ENCODE peak calls at places on chromosomes 1 and 21, in four cellular contexts. D is A549; J is cardiac muscle cell; N is CD4-positive, CD25-positive, alpha-beta regulatory T cell. O is an unnamed sample.

GRCh38 chr1:232014941-232015340 is 388.4 kb downstream of the DISC1 start:
- DNase-seq in N (no peak), J (peak), D (no peak), O (no peak)

GRCh38 chr1:213242883-213243282 is 191.8 kb downstream of the RPS6KC1 start:
- DNase-seq in J (no peak), N (no peak), D (no peak), O (no peak)

GRCh38 chr1:171277534-171277933 is 29.2 kb downstream of the FMO1 start:
- DNase-seq in N (no peak), J (no peak), D (no peak), O (no peak)

GRCh38 chr1:36882536-36883285 is 151.6 kb downstream of the GRIK3 start:
- DNase-seq in D (no peak), N (no peak), J (no peak), O (no peak)

GRCh38 chr1:193614817-193615216 is 428.4 kb upstream of the B3GALT2 start:
- DNase-seq in D (peak), N (no peak), J (no peak), O (no peak)

GRCh38 chr1:167305705-167306277 is 85.1 kb downstream of the POU2F1 start:
- DNase-seq in J (no peak), D (no peak), N (no peak), O (no peak)

GRCh38 chr1:100443739-100444571 is 91.6 kb downstream of the CDC14A start:
- DNase-seq in J (no peak), N (no peak), D (no peak), O (no peak)

GRCh38 chr1:3645666-3646355 is 4.1 kb downstream of the WRAP73 start:
- DNase-seq in D (no peak), N (no peak), J (no peak), O (no peak)

GRCh38 chr1:162055062-162055461 is 14.4 kb upstream of the NOS1AP start:
- DNase-seq in D (peak), J (no peak), N (no peak), O (peak)

GRCh38 chr1:164914208-164914607 is 355.2 kb downstream of the PBX1 start:
- DNase-seq in D (peak), J (peak), N (no peak), O (no peak)

GRCh38 chr1:202812176-202813026 is 1.6 kb downstream of the PCAT6 start:
- DNase-seq in D (peak), N (no peak), J (no peak), O (no peak)

GRCh38 chr21:32412162-32412997 is at the start of gene EVA1C:
- DNase-seq in N (peak), D (peak), J (peak), O (peak)

GRCh38 chr1:108190686-108191416 is 9.3 kb downstream of the SLC25A24 start:
- DNase-seq in D (no peak), J (no peak), N (no peak), O (no peak)

GRCh38 chr1:10724948-10725852 is 71.2 kb downstream of the CASZ1 start:
- DNase-seq in D (no peak), N (no peak), J (no peak), O (no peak)

GRCh38 chr1:202205523-202206190 is 12.1 kb downstream of the LGR6 start:
- DNase-seq in D (no peak), N (no peak), J (no peak), O (no peak)

GRCh38 chr1:54814148-54814498 is 13.0 kb upstream of the TTC22 start:
- DNase-seq in D (no peak), N (no peak), J (no peak), O (no peak)

GRCh38 chr1:228410015-228410414 is 3.4 kb upstream of the TRIM11 start:
- DNase-seq in D (no peak), N (no peak), J (no peak), O (no peak)

GRCh38 chr1:220819627-220820026 is 32.9 kb downstream of the MTARC1 start:
- DNase-seq in D (no peak), N (no peak), J (no peak), O (peak)

GRCh38 chr1:70411360-70411844 is 334 bp downstream of the CTH start:
- DNase-seq in D (no peak), J (no peak), N (no peak), O (no peak)

GRCh38 chr1:178516110-178516509 is 3.2 kb downstream of the TEX35 start:
- DNase-seq in J (no peak), N (no peak), D (no peak), O (no peak)

GRCh38 chr1:193013005-193013404 is 46.2 kb downstream of the UCHL5 start:
- DNase-seq in D (no peak), N (no peak), J (no peak), O (no peak)

GRCh38 chr1:156498447-156499193 is 2.0 kb downstream of the MEF2D start:
- DNase-seq in N (no peak), D (peak), J (peak), O (peak)

GRCh38 chr1:19495816-19496528 is 10.6 kb upstream of the CAPZB start:
- DNase-seq in N (no peak), D (no peak), J (no peak), O (no peak)

GRCh38 chr1:10795305-10796021 is 983 bp downstream of the CASZ1 start:
- DNase-seq in J (peak), N (no peak), D (peak), O (peak)

GRCh38 chr21:38806942-38807284 is 1.2 kb downstream of the ETS2 start:
- DNase-seq in D (no peak), N (no peak), J (no peak), O (no peak)

GRCh38 chr1:212712451-212713303 is 13.0 kb upstream of the BATF3 start:
- DNase-seq in D (no peak), N (no peak), J (no peak), O (peak)

GRCh38 chr1:214281902-214282695 is 1.1 kb downstream of the SMYD2 start:
- DNase-seq in D (peak), N (no peak), J (peak), O (peak)

GRCh38 chr1:88327391-88328267 is 356.4 kb upstream of the PKN2 start:
- DNase-seq in D (peak), J (no peak), N (no peak), O (peak)

GRCh38 chr1:157104598-157105293 is 5.1 kb upstream of the ETV3L start:
- DNase-seq in J (no peak), D (peak), N (no peak), O (peak)

GRCh38 chr21:31684918-31685317 is 25.4 kb downstream of the SOD1 start:
- DNase-seq in J (no peak), D (no peak), N (no peak), O (no peak)

GRCh38 chr1:156082111-156083091 is at the start of gene MEX3A:
- DNase-seq in N (peak), J (peak), D (peak), O (peak)

GRCh38 chr21:44708866-44709425 is 2.4 kb downstream of the TSPEAR start:
- DNase-seq in J (no peak), D (no peak), N (no peak), O (no peak)
- H3K4me3 ChIP-seq in J (no peak), D (no peak), N (no peak), O (no peak)

DNA sequence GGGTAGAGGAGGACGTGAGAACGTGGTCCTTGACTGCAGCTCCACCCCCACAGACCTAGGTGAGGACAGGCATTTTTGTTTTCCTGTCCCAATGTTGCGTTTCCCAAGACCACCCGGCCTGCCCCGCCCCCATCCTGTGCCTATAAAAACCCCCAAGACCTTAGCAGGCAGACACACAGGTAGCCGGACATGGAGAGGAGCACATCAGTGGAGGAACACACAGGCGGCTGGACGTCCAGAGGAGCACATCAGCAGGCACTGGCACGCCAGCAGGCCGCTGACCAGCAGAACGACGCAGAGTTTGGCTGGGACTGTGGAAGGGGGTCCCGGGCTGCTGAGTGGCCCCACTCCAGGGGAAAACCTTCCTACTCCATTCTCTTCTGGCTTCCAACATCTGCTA is 12.7 kb upstream of the HMGCL start:
- DNase-seq in N (no peak), J (peak), D (no peak), O (no peak)
- H3K4me3 ChIP-seq in N (peak), J (no peak), D (peak), O (no peak)

GRCh38 chr1:208086116-208086515 is 158.1 kb downstream of the PLXNA2 start:
- DNase-seq in J (no peak), N (no peak), D (no peak), O (peak)
- H3K4me3 ChIP-seq in J (no peak), N (peak), D (no peak), O (no peak)

GRCh38 chr21:23633447-23633846 is 1973.8 kb downstream of the MRPL39 start:
- DNase-seq in J (no peak), D (no peak), N (no peak), O (no peak)

GRCh38 chr21:23639726-23640125 is 1967.6 kb downstream of the MRPL39 start:
- DNase-seq in D (no peak), J (no peak), N (no peak), O (no peak)

GRCh38 chr21:23638131-23638530 is 1969.2 kb downstream of the MRPL39 start:
- DNase-seq in N (no peak), D (no peak), J (no peak), O (no peak)
- H3K4me3 ChIP-seq in N (no peak), D (no peak), J (no peak), O (no peak)